ENCODE peak calls at places on chromosomes 16 and 17, in ten cellular contexts. X is esophagus squamous epithelium, C is stomach, E is HCT116, V is lower leg skin, I is K562, Z is A549, M is Peyer's patch, U is body of pancreas, B is heart left ventricle. J is an unnamed sample.

GRCh38 chr17:58046230-58047094 is 36.8 kb upstream of the DYNLL2 start:
- DNase-seq in E (no peak), B (peak; percentile 42), X (no peak), I (no peak), Z (no peak), C (no peak), M (no peak), V (no peak), U (no peak), J (no peak)

GRCh38 chr17:29193146-29193545 is 12.9 kb upstream of the MYO18A start:
- DNase-seq in E (no peak), M (no peak), C (no peak), X (no peak), Z (no peak), V (no peak), U (no peak), I (no peak), B (no peak), J (no peak)

GRCh38 chr17:7398612-7399011 is 4.3 kb upstream of the PLSCR3 start:
- DNase-seq in I (no peak), M (no peak), V (no peak), Z (no peak), E (no peak), U (no peak), X (no peak), C (no peak), B (no peak), J (no peak)

GRCh38 chr17:33171931-33172330 is 121.2 kb downstream of the ASIC2 start:
- DNase-seq in Z (no peak), E (no peak), B (no peak), C (no peak), X (no peak), V (no peak), U (no peak), M (no peak), I (no peak), J (no peak)

GRCh38 chr16:48139517-48139916 is 16.3 kb downstream of the ABCC12 start:
- DNase-seq in X (no peak), U (no peak), E (no peak), Z (no peak), B (no peak), I (no peak), C (no peak), M (no peak), V (no peak), J (no peak)

GRCh38 chr16:54342966-54343365 is 56.4 kb upstream of the IRX3 start:
- DNase-seq in M (no peak), E (no peak), Z (no peak), V (no peak), U (no peak), I (no peak), C (no peak), B (no peak), X (no peak), J (no peak)

GRCh38 chr17:21358682-21359482 is 17.3 kb upstream of the KCNJ12 start:
- DNase-seq in B (no peak), M (no peak), X (no peak), I (no peak), Z (no peak), E (no peak), C (peak; percentile 71), V (no peak), U (no peak), J (no peak)

GRCh38 chr16:11245988-11246387 is 10.0 kb downstream of the SOCS1 start:
- DNase-seq in B (no peak), E (no peak), M (no peak), C (no peak), U (no peak), X (no peak), I (no peak), Z (no peak), V (no peak), J (no peak)

GRCh38 chr17:67902531-67903231 is 77.4 kb downstream of the BPTF start:
- DNase-seq in X (no peak), E (no peak), U (no peak), V (no peak), B (no peak), C (no peak), Z (no peak), M (no peak), I (no peak), J (no peak)
- TF ChIP-seq POLR2A in X (no peak), E (no peak), U (no peak), V (no peak), B (no peak), C (no peak), Z (no peak), M (no peak), I (no peak), J (no peak)

GRCh38 chr17:31293586-31293985 is 3.5 kb downstream of the OMG start:
- DNase-seq in Z (no peak), U (no peak), C (no peak), E (no peak), I (no peak), V (no peak), X (no peak), M (no peak), B (no peak), J (no peak)

GRCh38 chr17:31291820-31292219 is 5.2 kb downstream of the OMG start:
- DNase-seq in M (no peak), E (no peak), X (no peak), V (no peak), C (no peak), I (no peak), Z (no peak), U (no peak), B (no peak), J (no peak)

GRCh38 chr17:31294231-31294630 is 2.8 kb downstream of the OMG start:
- DNase-seq in U (no peak), C (no peak), M (no peak), X (no peak), B (no peak), I (no peak), Z (no peak), V (no peak), E (no peak), J (no peak)

GRCh38 chr17:31286587-31286986 is 10.5 kb downstream of the OMG start:
- DNase-seq in U (no peak), M (no peak), C (no peak), X (no peak), Z (no peak), E (no peak), I (no peak), B (no peak), V (no peak), J (no peak)

GRCh38 chr17:31289790-31290189 is 7.2 kb downstream of the OMG start:
- DNase-seq in I (no peak), C (no peak), E (no peak), V (no peak), B (no peak), U (no peak), Z (no peak), M (no peak), X (no peak), J (no peak)
- TF ChIP-seq POLR2A in I (no peak), C (no peak), E (no peak), V (no peak), B (no peak), U (no peak), Z (no peak), M (no peak), X (no peak), J (no peak)

DNA sequence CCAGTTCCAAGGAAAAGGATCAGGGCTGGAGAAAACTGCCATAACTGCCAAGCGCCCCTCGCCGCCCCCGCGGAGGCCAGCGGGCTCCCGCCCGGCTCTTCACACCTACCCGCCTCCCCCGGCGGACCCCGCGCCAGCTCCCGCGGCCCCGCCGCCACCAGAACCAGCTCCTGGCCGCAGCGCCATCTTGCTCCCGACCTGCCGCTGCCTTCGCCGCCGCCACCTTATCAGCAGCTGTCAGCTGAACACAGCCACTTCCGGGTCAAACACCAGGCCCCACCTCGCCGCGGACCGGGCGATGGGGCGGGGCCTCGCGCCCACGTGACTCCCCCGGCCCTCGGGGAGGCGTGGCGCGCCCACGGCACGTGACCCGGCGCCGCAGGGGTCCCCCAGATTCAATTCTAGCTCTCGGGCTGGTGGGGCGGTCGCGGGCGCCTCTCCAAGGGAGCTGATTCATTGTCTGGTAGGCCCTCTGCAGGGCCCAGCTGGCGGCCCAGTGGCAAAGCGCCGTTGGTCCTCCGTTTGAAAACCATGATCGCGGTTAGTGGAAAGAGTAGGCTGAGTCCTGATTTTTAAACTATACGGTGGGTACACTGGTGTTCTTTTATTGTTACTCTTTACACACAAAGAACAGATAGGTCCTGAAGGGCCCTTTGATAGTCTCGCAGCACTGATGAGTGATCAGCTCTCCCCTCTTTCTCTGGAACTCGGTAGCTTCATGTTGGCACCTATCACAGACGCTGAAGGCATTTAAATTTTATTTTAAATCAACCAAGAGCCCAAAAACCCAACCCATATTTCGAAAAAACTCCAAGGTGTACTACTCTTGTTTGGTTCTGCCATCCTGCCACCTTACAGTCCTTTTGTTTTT is at the start of gene SYNRG:
- DNase-seq in E (peak; percentile 86), U (peak; percentile 95), C (peak; percentile 95), X (peak; percentile 84), B (peak; percentile 96), Z (peak; percentile 99), I (peak; percentile 99), M (peak; percentile 96), V (peak; percentile 93), J (peak; percentile 96)
- TF ChIP-seq POLR2A in E (peak; percentile 80), U (peak; percentile 74), C (no peak), X (peak; percentile 89), B (no peak), Z (peak; percentile 90), I (peak; percentile 87), M (peak; percentile 90), V (no peak), J (peak; percentile 90)

GRCh38 chr17:48056879-48057278 is 8.7 kb downstream of the NFE2L1 start:
- DNase-seq in M (no peak), Z (no peak), C (no peak), U (no peak), E (no peak), B (no peak), X (no peak), V (no peak), I (no peak), J (no peak)

GRCh38 chr17:48057626-48058025 is 9.5 kb downstream of the NFE2L1 start:
- DNase-seq in C (no peak), V (no peak), E (no peak), Z (no peak), B (no peak), M (no peak), I (no peak), X (no peak), U (no peak), J (no peak)

GRCh38 chr17:48055531-48056245 is 7.5 kb downstream of the NFE2L1 start:
- DNase-seq in I (no peak), U (no peak), X (no peak), V (no peak), E (peak; percentile 73), C (no peak), Z (no peak), M (no peak), B (no peak), J (no peak)

GRCh38 chr17:48054238-48055185 is 6.4 kb downstream of the NFE2L1 start:
- DNase-seq in E (no peak), I (peak; percentile 80), Z (no peak), U (peak; percentile 87), B (peak; percentile 82), V (peak; percentile 81), X (no peak), M (no peak), C (peak; percentile 53), J (no peak)

DNA sequence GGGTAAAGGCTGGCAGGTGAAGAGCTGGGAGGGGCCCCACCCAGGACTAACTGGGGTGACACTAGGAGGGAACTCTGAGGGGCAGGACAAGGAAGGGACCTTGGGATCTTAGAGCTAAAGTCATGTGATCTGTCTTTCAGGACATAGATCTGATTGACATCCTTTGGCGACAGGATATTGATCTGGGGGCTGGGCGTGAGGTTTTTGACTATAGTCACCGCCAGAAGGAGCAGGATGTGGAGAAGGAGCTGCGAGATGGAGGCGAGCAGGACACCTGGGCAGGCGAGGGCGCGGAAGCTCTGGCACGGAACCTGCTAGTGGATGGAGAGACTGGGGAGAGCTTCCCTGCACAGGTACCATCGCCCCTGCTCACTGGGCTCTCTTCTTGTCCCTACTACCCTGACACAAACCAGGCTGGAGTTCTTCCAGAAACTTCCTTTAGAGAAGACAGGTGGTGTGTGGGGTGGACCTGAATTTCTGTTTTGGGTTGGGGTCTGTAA is 8.1 kb downstream of the NFE2L1 start:
- DNase-seq in E (no peak), Z (no peak), X (no peak), M (no peak), V (no peak), I (no peak), B (no peak), C (no peak), U (no peak), J (no peak)
- TF ChIP-seq POLR2A in E (no peak), Z (no peak), X (no peak), M (no peak), V (no peak), I (no peak), B (no peak), C (no peak), U (no peak), J (no peak)